ENCODE peak calls at places on chromosome 14, in seven cellular contexts. R is stimulated activated CD8-positive, alpha-beta memory T cell treated with anti-CD3 and anti-CD28 coated beads, Interleukin-15, amount 100 ng/mL, for 1 hour; N is activated T-cell treated with anti-CD3 and anti-CD28 coated beads for 24 hours; B is KBM-7; D is neural crest cell; X is WTC11; W is sigmoid colon. J is an unnamed sample.

GRCh38 chr14:102580552-102581110 is 11.8 kb upstream of the RCOR1 start:
- DNase-seq in R (no peak), N (no peak), B (no peak), D (no peak), X (no peak), W (no peak), J (no peak)

GRCh38 chr14:72254940-72255472 is 322.8 kb downstream of the RGS6 start:
- DNase-seq in R (no peak), N (no peak), B (no peak), D (no peak), X (no peak), W (no peak), J (no peak)

GRCh38 chr14:68295316-68295816 is 475.8 kb downstream of the RAD51B start:
- DNase-seq in R (no peak), N (no peak), B (peak; percentile 17), D (no peak), X (peak; percentile 18), W (no peak), J (no peak)

GRCh38 chr14:63896278-63896720 is 43.5 kb downstream of the SYNE2 start:
- DNase-seq in R (no peak), N (no peak), B (no peak), D (no peak), X (no peak), W (peak; percentile 68), J (no peak)

GRCh38 chr14:99261916-99262787 is 9.8 kb downstream of the BCL11B start:
- DNase-seq in R (no peak), N (no peak), B (no peak), D (no peak), X (no peak), W (no peak), J (no peak)

GRCh38 chr14:101885254-101885576 is 79.2 kb upstream of the DYNC1H1 start:
- DNase-seq in R (no peak), N (no peak), B (no peak), D (no peak), X (no peak), W (peak; percentile 58), J (no peak)

GRCh38 chr14:93285048-93285447 is 47.8 kb downstream of the BTBD7 start:
- DNase-seq in R (no peak), N (no peak), B (no peak), D (no peak), X (no peak), W (no peak), J (no peak)

GRCh38 chr14:104787736-104788532 is 7.6 kb downstream of the AKT1 start:
- DNase-seq in R (no peak), N (no peak), B (no peak), D (no peak), X (no peak), W (no peak), J (no peak)

GRCh38 chr14:41607966-41608663 is 1.4 kb downstream of the LRFN5 start:
- DNase-seq in R (no peak), N (no peak), B (no peak), D (no peak), X (peak; percentile 38), W (peak; percentile 63), J (no peak)

GRCh38 chr14:76810953-76811400 is 1.7 kb downstream of the ANGEL1 start:
- DNase-seq in R (no peak), N (peak; percentile 7), B (peak; percentile 48), D (no peak), X (no peak), W (no peak), J (no peak)

GRCh38 chr14:99430491-99430890 is 50.2 kb downstream of the SETD3 start:
- DNase-seq in R (no peak), N (no peak), B (peak; percentile 4), D (no peak), X (peak; percentile 69), W (no peak), J (no peak)

GRCh38 chr14:52873096-52873495 is 77.8 kb downstream of the FERMT2 start:
- DNase-seq in R (no peak), N (no peak), B (no peak), D (no peak), X (no peak), W (no peak), J (no peak)

GRCh38 chr14:61557854-61558253 is 137.5 kb upstream of the HIF1A start:
- DNase-seq in R (no peak), N (no peak), B (no peak), D (no peak), X (no peak), W (no peak), J (no peak)

GRCh38 chr14:58239259-58240210 is 5.1 kb upstream of the PSMA3 start:
- DNase-seq in R (peak; percentile 76), N (peak; percentile 79), B (peak; percentile 84), D (peak; percentile 79), X (peak; percentile 57), W (peak; percentile 88), J (peak; percentile 22)

GRCh38 chr14:36579573-36580140 is 2.8 kb downstream of the NKX2-8 start:
- DNase-seq in R (no peak), N (no peak), B (no peak), D (no peak), X (peak; percentile 32), W (peak; percentile 63), J (no peak)

GRCh38 chr14:70882771-70883492 is 24.3 kb upstream of the PCNX1 start:
- DNase-seq in R (no peak), N (no peak), B (peak; percentile 96), D (no peak), X (no peak), W (no peak), J (peak; percentile 86)

GRCh38 chr14:96064866-96065265 is 25.7 kb downstream of the C14orf132 start:
- DNase-seq in R (no peak), N (no peak), B (no peak), D (no peak), X (no peak), W (no peak), J (no peak)